ENCODE peak calls at places on chromosomes 5 and 9, in four cellular contexts. I, Z, S and M are unnamed samples.

GRCh38 chr5:1730487-1730847 is 69.2 kb downstream of the MRPL36 start:
- DNase-seq in S (no peak), I (no peak), Z (no peak), M (no peak)

GRCh38 chr9:131046093-131046380 is 37.1 kb downstream of the LAMC3 start:
- DNase-seq in I (no peak), Z (no peak), S (peak; percentile 34), M (no peak)

GRCh38 chr5:107123014-107123413 is 547.7 kb downstream of the EFNA5 start:
- DNase-seq in S (no peak), Z (no peak), I (no peak), M (no peak)

GRCh38 chr5:105475401-105475800 is 1912.8 kb upstream of the NUDT12 start:
- DNase-seq in I (peak; percentile 6), Z (no peak), S (no peak), M (no peak)

GRCh38 chr9:126474786-126475485 is 138.8 kb upstream of the LMX1B start:
- DNase-seq in Z (no peak), S (peak; percentile 95), I (no peak), M (no peak)

GRCh38 chr5:65986050-65986451 is 59.7 kb downstream of the ERBIN start:
- DNase-seq in S (peak; percentile 70), I (no peak), Z (no peak), M (no peak)

GRCh38 chr9:35725362-35725761 is 6.6 kb downstream of the TLN1 start:
- DNase-seq in I (no peak), S (no peak), Z (no peak), M (no peak)

GRCh38 chr5:170745481-170746061 is 38.0 kb upstream of the GABRP start:
- DNase-seq in I (peak; percentile 76), Z (no peak), S (peak; percentile 38), M (peak; percentile 67)

GRCh38 chr5:139178948-139179347 is 19.2 kb downstream of the SIL1 start:
- DNase-seq in Z (peak; percentile 44), S (no peak), I (peak; percentile 57), M (no peak)

GRCh38 chr5:145988993-145989392 is 52.6 kb downstream of the SH3RF2 start:
- DNase-seq in Z (no peak), I (no peak), S (no peak), M (no peak)

GRCh38 chr5:35919191-35919590 is 19.2 kb downstream of the CAPSL start:
- DNase-seq in S (peak; percentile 83), I (no peak), Z (no peak), M (no peak)

GRCh38 chr9:91546574-91546973 is 122.9 kb upstream of the NFIL3 start:
- DNase-seq in I (no peak), Z (no peak), S (peak; percentile 89), M (no peak)

GRCh38 chr5:103612545-103612944 is 50.0 kb upstream of the NUDT12 start:
- DNase-seq in S (no peak), I (no peak), Z (no peak), M (no peak)

GRCh38 chr5:107067391-107067790 is 603.3 kb downstream of the EFNA5 start:
- DNase-seq in Z (no peak), S (no peak), I (peak; percentile 57), M (peak; percentile 14)

GRCh38 chr5:1542011-1542410 is 18.3 kb upstream of the LPCAT1 start:
- DNase-seq in I (no peak), Z (no peak), S (peak; percentile 15), M (no peak)

GRCh38 chr5:34656001-34656699 is at the start of gene RAI14:
- DNase-seq in I (peak; percentile 93), S (peak; percentile 91), Z (peak; percentile 3), M (peak; percentile 79)

GRCh38 chr9:7315746-7316457 is 483.7 kb downstream of the DMAC1 start:
- DNase-seq in S (peak; percentile 84), I (no peak), Z (no peak), M (no peak)

GRCh38 chr5:173317852-173318251 is 10.4 kb downstream of the STC2 start:
- DNase-seq in Z (no peak), S (no peak), I (no peak), M (no peak)